ENCODE peak calls at places on chromosome 17, in nine cellular contexts. T is caudate nucleus; J is omental fat pad; Y is stimulated activated CD4-positive, alpha-beta T cell treated with anti-CD3 and anti-CD28 coated beads, Interleukin-2, amount 100 ng/mL, for 24 hours; L is NCI-H1048; O is lung; D is brain microvascular endothelial cell; B is activated T-cell treated with anti-CD3 and anti-CD28 coated beads for 24 hours; M is GM20000. R is an unnamed sample.

GRCh38 chr17:27596571-27597187 is 34.3 kb upstream of the LGALS9 start:
- DNase-seq in Y (no peak), O (no peak), D (no peak), J (no peak), L (no peak), T (no peak), B (no peak), M (no peak), R (no peak)

GRCh38 chr17:26765860-26766709 is 527.8 kb upstream of the WSB1 start:
- DNase-seq in M (no peak), B (no peak), O (no peak), L (no peak), J (no peak), Y (no peak), T (no peak), D (no peak), R (no peak)

GRCh38 chr17:48095611-48096010 is 5.7 kb downstream of the CBX1 start:
- DNase-seq in M (no peak), O (no peak), J (no peak), Y (no peak), D (no peak), B (no peak), L (no peak), T (no peak), R (no peak)

GRCh38 chr17:29619251-29619650 is 3.5 kb downstream of the CORO6 start:
- DNase-seq in M (no peak), L (no peak), B (no peak), D (no peak), J (no peak), O (no peak), Y (no peak), T (no peak), R (no peak)

GRCh38 chr17:63275318-63275967 is 170.7 kb downstream of the CYB561 start:
- DNase-seq in O (no peak), Y (no peak), B (peak), J (no peak), D (peak), M (no peak), T (no peak), L (no peak), R (no peak)

GRCh38 chr17:42485680-42486079 is 27.0 kb downstream of the ATP6V0A1 start:
- DNase-seq in D (no peak), M (no peak), Y (no peak), O (no peak), T (no peak), L (no peak), J (no peak), B (no peak), R (no peak)

GRCh38 chr17:70109497-70109896 is 34.5 kb downstream of the KCNJ16 start:
- DNase-seq in Y (no peak), O (no peak), J (no peak), D (no peak), B (no peak), M (no peak), L (no peak), T (no peak), R (no peak)

GRCh38 chr17:48052956-48053757 is 5.0 kb downstream of the NFE2L1 start:
- DNase-seq in M (no peak), D (no peak), B (no peak), T (no peak), J (no peak), Y (no peak), L (no peak), O (no peak), R (no peak)

GRCh38 chr17:7820231-7820630 is 13.8 kb upstream of the KDM6B start:
- DNase-seq in O (no peak), T (no peak), D (no peak), M (no peak), B (no peak), L (no peak), J (no peak), Y (no peak), R (no peak)

GRCh38 chr17:31197991-31198390 is 99.0 kb downstream of the OMG start:
- DNase-seq in T (no peak), M (no peak), D (no peak), B (no peak), O (no peak), L (no peak), Y (no peak), J (no peak), R (no peak)

GRCh38 chr17:40224707-40225092 is 5.6 kb downstream of the WIPF2 start:
- DNase-seq in Y (no peak), J (no peak), B (no peak), T (no peak), O (peak), D (no peak), M (no peak), L (no peak), R (no peak)

GRCh38 chr17:17729620-17730249 is 48.5 kb downstream of the RAI1 start:
- DNase-seq in T (no peak), Y (peak), M (peak), B (peak), J (no peak), D (no peak), O (no peak), L (no peak), R (peak)

GRCh38 chr17:9991351-9991750 is 86.3 kb upstream of the RCVRN start:
- DNase-seq in J (no peak), D (no peak), O (no peak), B (no peak), T (no peak), L (no peak), M (no peak), Y (no peak), R (no peak)

GRCh38 chr17:59505610-59506276 is 59.7 kb upstream of the DHX40 start:
- DNase-seq in T (no peak), J (no peak), M (no peak), Y (no peak), B (no peak), O (no peak), L (no peak), D (no peak), R (no peak)

GRCh38 chr17:77312786-77313599 is 172.2 kb downstream of the SEC14L1 start:
- DNase-seq in D (peak), L (no peak), Y (no peak), O (no peak), J (no peak), B (no peak), M (no peak), T (no peak), R (no peak)

GRCh38 chr17:82457790-82458129 is 781 bp upstream of the NARF start:
- DNase-seq in T (no peak), Y (no peak), B (no peak), O (no peak), M (no peak), J (no peak), L (no peak), D (no peak), R (no peak)

GRCh38 chr17:64357191-64357981 is 33.3 kb downstream of the PECAM1 start:
- DNase-seq in J (no peak), T (no peak), Y (no peak), D (peak), L (no peak), M (no peak), B (no peak), O (no peak), R (no peak)

GRCh38 chr17:68324654-68325336 is 33.5 kb downstream of the ARSG start:
- DNase-seq in L (no peak), O (no peak), M (no peak), J (no peak), B (no peak), T (no peak), D (no peak), Y (no peak), R (no peak)

GRCh38 chr17:78993241-78993956 is 13.7 kb upstream of the LGALS3BP start:
- DNase-seq in L (no peak), Y (peak), T (peak), O (no peak), J (peak), M (peak), D (peak), B (peak), R (peak)

GRCh38 chr17:60230358-60230757 is 80.6 kb downstream of the CA4 start:
- DNase-seq in T (no peak), M (no peak), D (no peak), O (no peak), L (no peak), J (no peak), B (no peak), Y (no peak), R (no peak)

GRCh38 chr17:77634710-77635109 is 323.8 kb upstream of the TNRC6C start:
- DNase-seq in M (peak), T (no peak), J (no peak), L (no peak), O (no peak), D (no peak), B (peak), Y (peak), R (no peak)

GRCh38 chr17:9120471-9120870 is 99.2 kb downstream of the NTN1 start:
- DNase-seq in T (no peak), O (no peak), D (no peak), M (no peak), L (no peak), B (no peak), Y (peak), J (no peak), R (peak)

GRCh38 chr17:8231701-8232100 is 16.2 kb downstream of the CTC1 start:
- DNase-seq in O (no peak), L (no peak), T (no peak), Y (no peak), J (no peak), D (no peak), B (no peak), M (no peak), R (no peak)

GRCh38 chr17:73969956-73970355 is 233.5 kb upstream of the RPL38 start:
- DNase-seq in J (no peak), L (no peak), O (peak), B (no peak), T (no peak), Y (no peak), M (no peak), D (no peak), R (no peak)

GRCh38 chr17:45394913-45395568 is 37.6 kb downstream of the ARHGAP27 start:
- DNase-seq in O (peak), L (no peak), B (peak), M (peak), Y (peak), T (peak), D (peak), J (no peak), R (peak)

R was measured in DND-41.